ENCODE peak calls at places on chromosomes 16 and 17, in ten cellular contexts. U is SW480, J is LHCN-M2, C is GM04503, F is uterus, T is ACHN, D is CMK, A is foreskin fibroblast, X is NCI-H1105, Q is AG20443. E is an unnamed sample.

GRCh38 chr16:52212841-52213240 is 334.1 kb downstream of the TOX3 start:
- DNase-seq in U (no peak), J (no peak), C (no peak), F (no peak), T (no peak), D (no peak), A (no peak), X (no peak), Q (no peak), E (no peak)

GRCh38 chr17:65556014-65556909 is 5.2 kb downstream of the AXIN2 start:
- DNase-seq in U (peak; percentile 84), J (peak; percentile 46), C (no peak), F (peak; percentile 88), T (peak; percentile 78), D (peak; percentile 30), A (peak; percentile 46), X (peak; percentile 28), Q (peak; percentile 51), E (peak; percentile 76)

GRCh38 chr17:83200746-83201145 is 121.3 kb downstream of the METRNL start:
- DNase-seq in U (no peak), J (no peak), C (no peak), F (no peak), T (no peak), D (no peak), A (no peak), X (no peak), Q (no peak), E (no peak)

GRCh38 chr17:50078430-50078829 is 16.7 kb upstream of the PDK2 start:
- DNase-seq in U (no peak), J (no peak), C (no peak), F (no peak), T (no peak), D (no peak), A (no peak), X (no peak), Q (no peak), E (no peak)

GRCh38 chr16:10530685-10531084 is 49.7 kb downstream of the EMP2 start:
- DNase-seq in U (no peak), J (no peak), C (no peak), F (no peak), T (no peak), D (no peak), A (no peak), X (no peak), Q (no peak), E (no peak)

GRCh38 chr17:65401581-65401980 is 159.9 kb downstream of the AXIN2 start:
- DNase-seq in U (peak; percentile 93), J (no peak), C (no peak), F (no peak), T (no peak), D (no peak), A (no peak), X (no peak), Q (no peak), E (no peak)

GRCh38 chr16:17348826-17349225 is 121.9 kb downstream of the XYLT1 start:
- DNase-seq in U (no peak), J (no peak), C (no peak), F (no peak), T (no peak), D (no peak), A (no peak), X (no peak), Q (no peak), E (no peak)

GRCh38 chr17:266701-267656 is 85.5 kb upstream of the DOC2B start:
- DNase-seq in U (no peak), J (no peak), C (no peak), F (peak; percentile 29), T (no peak), D (no peak), A (no peak), X (no peak), Q (peak; percentile 40), E (no peak)

GRCh38 chr17:65727243-65727642 is 165.8 kb upstream of the AXIN2 start:
- DNase-seq in U (no peak), J (no peak), C (no peak), F (no peak), T (no peak), D (no peak), A (no peak), X (no peak), Q (no peak), E (no peak)

GRCh38 chr17:2683912-2684311 is 27.7 kb downstream of the CLUH start:
- DNase-seq in U (no peak), J (no peak), C (no peak), F (no peak), T (no peak), D (no peak), A (no peak), X (no peak), Q (no peak), E (no peak)

GRCh38 chr17:50479522-50480141 is 972 bp downstream of the RSAD1 start:
- DNase-seq in U (peak; percentile 88), J (peak; percentile 85), C (no peak), F (peak; percentile 66), T (peak; percentile 90), D (peak; percentile 82), A (peak; percentile 76), X (peak; percentile 80), Q (peak; percentile 90), E (peak; percentile 49)

GRCh38 chr17:69539781-69540319 is 125.4 kb downstream of the MAP2K6 start:
- DNase-seq in U (peak; percentile 89), J (peak; percentile 74), C (no peak), F (no peak), T (no peak), D (no peak), A (peak; percentile 42), X (no peak), Q (peak; percentile 12), E (no peak)

GRCh38 chr17:64459284-64459747 is 10.4 kb downstream of the MILR1 start:
- DNase-seq in U (peak; percentile 41), J (peak; percentile 63), C (no peak), F (no peak), T (peak; percentile 14), D (no peak), A (peak; percentile 59), X (no peak), Q (peak; percentile 72), E (no peak)

GRCh38 chr16:51382215-51382614 is 231.1 kb upstream of the SALL1 start:
- DNase-seq in U (no peak), J (no peak), C (no peak), F (no peak), T (peak; percentile 18), D (no peak), A (no peak), X (no peak), Q (no peak), E (no peak)

GRCh38 chr16:716250-716607 is 1.3 kb downstream of the METRN start:
- DNase-seq in U (no peak), J (no peak), C (no peak), F (no peak), T (peak; percentile 72), D (no peak), A (peak; percentile 44), X (no peak), Q (peak; percentile 57), E (no peak)

GRCh38 chr17:18000044-18000443 is 27.4 kb downstream of the DRC3 start:
- DNase-seq in U (no peak), J (no peak), C (no peak), F (no peak), T (no peak), D (no peak), A (no peak), X (no peak), Q (no peak), E (no peak)

GRCh38 chr17:56908061-56908542 is 5.7 kb downstream of the TRIM25 start:
- DNase-seq in U (peak; percentile 53), J (peak; percentile 47), C (no peak), F (no peak), T (peak; percentile 8), D (peak; percentile 26), A (no peak), X (no peak), Q (no peak), E (peak; percentile 17)

GRCh38 chr17:42290577-42290976 is 2.3 kb downstream of the STAT5A start:
- DNase-seq in U (no peak), J (no peak), C (no peak), F (no peak), T (no peak), D (no peak), A (no peak), X (no peak), Q (no peak), E (no peak)

GRCh38 chr16:84362410-84362809 is 5.9 kb upstream of the ATP2C2 start:
- DNase-seq in U (peak; percentile 31), J (no peak), C (no peak), F (no peak), T (no peak), D (no peak), A (no peak), X (peak; percentile 12), Q (no peak), E (no peak)

GRCh38 chr16:71287903-71288302 is 1.3 kb downstream of the CMTR2 start:
- DNase-seq in U (no peak), J (no peak), C (no peak), F (no peak), T (no peak), D (no peak), A (no peak), X (no peak), Q (no peak), E (no peak)

GRCh38 chr17:42130310-42130936 is 7.8 kb downstream of the HSPB9 start:
- DNase-seq in U (no peak), J (no peak), C (no peak), F (no peak), T (no peak), D (no peak), A (no peak), X (no peak), Q (no peak), E (no peak)

GRCh38 chr16:30903596-30903995 is 7.2 kb downstream of the CTF1 start:
- DNase-seq in U (no peak), J (peak; percentile 36), C (no peak), F (no peak), T (no peak), D (peak; percentile 91), A (peak; percentile 41), X (no peak), Q (no peak), E (no peak)

GRCh38 chr16:25192096-25192495 is 24.7 kb upstream of the AQP8 start:
- DNase-seq in U (no peak), J (peak; percentile 76), C (peak; percentile 37), F (no peak), T (no peak), D (no peak), A (no peak), X (no peak), Q (peak; percentile 19), E (no peak)

GRCh38 chr16:4067262-4068001 is 48.8 kb downstream of the ADCY9 start:
- DNase-seq in U (no peak), J (peak; percentile 21), C (peak; percentile 65), F (no peak), T (no peak), D (no peak), A (peak; percentile 76), X (no peak), Q (peak; percentile 88), E (no peak)

E was measured in CD8-positive, alpha-beta memory T cell.